ENCODE peak calls at places on chromosomes 12 and 14, in ten cellular contexts. One of them, this sample, is unnamed.

GRCh38 chr12:92488735-92489134 is 214.1 kb upstream of the PLEKHG7 start:
- DNase-seq in sigmoid colon: no peak
- DNase-seq in endothelial cell of umbilical vein: no peak
- DNase-seq in suprapubic skin: no peak
- DNase-seq in stomach: no peak
- DNase-seq in transverse colon: no peak
- DNase-seq in prostate gland: no peak
- DNase-seq in HCT116: no peak
- DNase-seq in H1: no peak
- DNase-seq in K562: no peak
- DNase-seq in this sample: no peak

GRCh38 chr14:91354979-91355685 is 62.5 kb downstream of the CCDC88C start:
- DNase-seq in prostate gland: no peak
- DNase-seq in stomach: no peak
- DNase-seq in H1: peak; percentile 95
- DNase-seq in HCT116: no peak
- DNase-seq in endothelial cell of umbilical vein: no peak
- DNase-seq in suprapubic skin: no peak
- DNase-seq in transverse colon: peak; percentile 53
- DNase-seq in K562: peak; percentile 31
- DNase-seq in sigmoid colon: no peak
- DNase-seq in this sample: peak; percentile 79

GRCh38 chr14:35921745-35922144 is 95.6 kb downstream of the BRMS1L start:
- DNase-seq in prostate gland: no peak
- DNase-seq in H1: no peak
- DNase-seq in HCT116: no peak
- DNase-seq in endothelial cell of umbilical vein: no peak
- DNase-seq in sigmoid colon: no peak
- DNase-seq in K562: no peak
- DNase-seq in suprapubic skin: no peak
- DNase-seq in transverse colon: no peak
- DNase-seq in stomach: no peak
- DNase-seq in this sample: no peak

GRCh38 chr14:74572829-74573360 is 39.1 kb downstream of the LTBP2 start:
- DNase-seq in prostate gland: peak; percentile 41
- DNase-seq in K562: no peak
- DNase-seq in endothelial cell of umbilical vein: peak; percentile 43
- DNase-seq in stomach: no peak
- DNase-seq in transverse colon: no peak
- DNase-seq in H1: no peak
- DNase-seq in sigmoid colon: no peak
- DNase-seq in suprapubic skin: no peak
- DNase-seq in HCT116: no peak
- DNase-seq in this sample: no peak

GRCh38 chr12:116319851-116320621 is 42.5 kb upstream of the MED13L start:
- DNase-seq in H1: no peak
- DNase-seq in transverse colon: peak; percentile 53
- DNase-seq in HCT116: no peak
- DNase-seq in suprapubic skin: peak; percentile 83
- DNase-seq in sigmoid colon: peak; percentile 96
- DNase-seq in stomach: no peak
- DNase-seq in endothelial cell of umbilical vein: peak; percentile 72
- DNase-seq in K562: no peak
- DNase-seq in prostate gland: peak; percentile 70
- DNase-seq in this sample: no peak

GRCh38 chr14:91202234-91202974 is 42.1 kb downstream of the GPR68 start:
- DNase-seq in H1: no peak
- DNase-seq in prostate gland: peak; percentile 35
- DNase-seq in HCT116: no peak
- DNase-seq in stomach: peak; percentile 34
- DNase-seq in suprapubic skin: peak; percentile 73
- DNase-seq in K562: peak; percentile 70
- DNase-seq in sigmoid colon: peak; percentile 68
- DNase-seq in endothelial cell of umbilical vein: peak; percentile 47
- DNase-seq in transverse colon: no peak
- DNase-seq in this sample: peak; percentile 76

GRCh38 chr14:101113108-101113612 is 209.6 kb upstream of the RTL1 start:
- DNase-seq in transverse colon: no peak
- DNase-seq in H1: peak; percentile 27
- DNase-seq in stomach: peak; percentile 22
- DNase-seq in K562: no peak
- DNase-seq in endothelial cell of umbilical vein: no peak
- DNase-seq in prostate gland: no peak
- DNase-seq in suprapubic skin: peak; percentile 37
- DNase-seq in sigmoid colon: no peak
- DNase-seq in HCT116: no peak
- DNase-seq in this sample: no peak

GRCh38 chr12:41122894-41123293 is 65.2 kb upstream of the PDZRN4 start:
- DNase-seq in H1: no peak
- DNase-seq in endothelial cell of umbilical vein: no peak
- DNase-seq in prostate gland: no peak
- DNase-seq in stomach: no peak
- DNase-seq in suprapubic skin: no peak
- DNase-seq in K562: no peak
- DNase-seq in sigmoid colon: peak; percentile 83
- DNase-seq in HCT116: no peak
- DNase-seq in transverse colon: no peak
- DNase-seq in this sample: no peak

GRCh38 chr12:133037207-133038005 is at the start of gene ZNF84:
- DNase-seq in prostate gland: peak; percentile 96
- DNase-seq in endothelial cell of umbilical vein: peak; percentile 99
- DNase-seq in HCT116: peak; percentile 86
- DNase-seq in H1: peak; percentile 94
- DNase-seq in sigmoid colon: peak; percentile 98
- DNase-seq in K562: peak; percentile 91
- DNase-seq in transverse colon: peak; percentile 96
- DNase-seq in stomach: peak; percentile 96
- DNase-seq in suprapubic skin: peak; percentile 99
- DNase-seq in this sample: peak; percentile 98
- TF ChIP-seq POLR2A in prostate gland: peak; percentile 71
- TF ChIP-seq POLR2A in endothelial cell of umbilical vein: peak; percentile 83
- TF ChIP-seq POLR2A in HCT116: no peak
- TF ChIP-seq POLR2A in H1: peak; percentile 66
- TF ChIP-seq POLR2A in sigmoid colon: peak; percentile 18
- TF ChIP-seq POLR2A in K562: peak; percentile 75
- TF ChIP-seq POLR2A in transverse colon: peak; percentile 74
- TF ChIP-seq POLR2A in stomach: no peak
- TF ChIP-seq POLR2A in suprapubic skin: no peak
- TF ChIP-seq POLR2A in this sample: no peak

GRCh38 chr12:132166093-132166492 is 21.8 kb downstream of the NOC4L start:
- DNase-seq in endothelial cell of umbilical vein: no peak
- DNase-seq in transverse colon: no peak
- DNase-seq in stomach: no peak
- DNase-seq in K562: no peak
- DNase-seq in H1: no peak
- DNase-seq in sigmoid colon: no peak
- DNase-seq in HCT116: no peak
- DNase-seq in prostate gland: no peak
- DNase-seq in suprapubic skin: no peak
- DNase-seq in this sample: no peak

GRCh38 chr12:132169376-132169775 is 25.1 kb downstream of the NOC4L start:
- DNase-seq in HCT116: no peak
- DNase-seq in endothelial cell of umbilical vein: no peak
- DNase-seq in K562: no peak
- DNase-seq in transverse colon: no peak
- DNase-seq in stomach: no peak
- DNase-seq in H1: no peak
- DNase-seq in prostate gland: no peak
- DNase-seq in sigmoid colon: no peak
- DNase-seq in suprapubic skin: no peak
- DNase-seq in this sample: peak; percentile 51

GRCh38 chr12:132168311-132169031 is 24.2 kb downstream of the NOC4L start:
- DNase-seq in transverse colon: no peak
- DNase-seq in stomach: no peak
- DNase-seq in suprapubic skin: no peak
- DNase-seq in prostate gland: no peak
- DNase-seq in HCT116: no peak
- DNase-seq in H1: no peak
- DNase-seq in K562: no peak
- DNase-seq in endothelial cell of umbilical vein: no peak
- DNase-seq in sigmoid colon: no peak
- DNase-seq in this sample: peak; percentile 59

GRCh38 chr12:132166801-132167591 is 22.7 kb downstream of the NOC4L start:
- DNase-seq in H1: no peak
- DNase-seq in endothelial cell of umbilical vein: no peak
- DNase-seq in transverse colon: no peak
- DNase-seq in HCT116: no peak
- DNase-seq in sigmoid colon: no peak
- DNase-seq in suprapubic skin: no peak
- DNase-seq in stomach: no peak
- DNase-seq in prostate gland: no peak
- DNase-seq in K562: no peak
- DNase-seq in this sample: no peak

GRCh38 chr12:132167610-132168310 is 23.5 kb downstream of the NOC4L start:
- DNase-seq in H1: no peak
- DNase-seq in stomach: no peak
- DNase-seq in suprapubic skin: no peak
- DNase-seq in K562: no peak
- DNase-seq in sigmoid colon: no peak
- DNase-seq in endothelial cell of umbilical vein: no peak
- DNase-seq in HCT116: no peak
- DNase-seq in prostate gland: no peak
- DNase-seq in transverse colon: no peak
- DNase-seq in this sample: peak; percentile 63
- TF ChIP-seq CTCF in H1: no peak
- TF ChIP-seq CTCF in stomach: no peak
- TF ChIP-seq CTCF in suprapubic skin: no peak
- TF ChIP-seq CTCF in K562: no peak
- TF ChIP-seq CTCF in sigmoid colon: no peak
- TF ChIP-seq CTCF in endothelial cell of umbilical vein: no peak
- TF ChIP-seq CTCF in HCT116: no peak
- TF ChIP-seq CTCF in prostate gland: no peak
- TF ChIP-seq CTCF in transverse colon: no peak
- TF ChIP-seq CTCF in this sample: no peak

GRCh38 chr14:97380539-97380941 is 583.4 kb downstream of the VRK1 start:
- DNase-seq in suprapubic skin: no peak
- DNase-seq in sigmoid colon: no peak
- DNase-seq in transverse colon: no peak
- DNase-seq in stomach: no peak
- DNase-seq in HCT116: peak; percentile 43
- DNase-seq in endothelial cell of umbilical vein: no peak
- DNase-seq in H1: no peak
- DNase-seq in K562: no peak
- DNase-seq in prostate gland: no peak
- DNase-seq in this sample: no peak

GRCh38 chr14:97385727-97386126 is 588.5 kb downstream of the VRK1 start:
- DNase-seq in K562: no peak
- DNase-seq in transverse colon: no peak
- DNase-seq in prostate gland: no peak
- DNase-seq in HCT116: no peak
- DNase-seq in stomach: no peak
- DNase-seq in endothelial cell of umbilical vein: no peak
- DNase-seq in sigmoid colon: no peak
- DNase-seq in suprapubic skin: no peak
- DNase-seq in H1: no peak
- DNase-seq in this sample: no peak

GRCh38 chr14:97379091-97379531 is 581.9 kb downstream of the VRK1 start:
- DNase-seq in sigmoid colon: no peak
- DNase-seq in transverse colon: peak; percentile 9
- DNase-seq in stomach: no peak
- DNase-seq in K562: no peak
- DNase-seq in endothelial cell of umbilical vein: no peak
- DNase-seq in HCT116: no peak
- DNase-seq in suprapubic skin: no peak
- DNase-seq in H1: no peak
- DNase-seq in prostate gland: no peak
- DNase-seq in this sample: no peak

GRCh38 chr14:97381309-97381708 is 584.1 kb downstream of the VRK1 start:
- DNase-seq in sigmoid colon: no peak
- DNase-seq in K562: no peak
- DNase-seq in HCT116: no peak
- DNase-seq in stomach: no peak
- DNase-seq in suprapubic skin: no peak
- DNase-seq in endothelial cell of umbilical vein: no peak
- DNase-seq in prostate gland: no peak
- DNase-seq in H1: no peak
- DNase-seq in transverse colon: no peak
- DNase-seq in this sample: no peak

GRCh38 chr14:97382616-97383226 is 585.5 kb downstream of the VRK1 start:
- DNase-seq in prostate gland: no peak
- DNase-seq in HCT116: no peak
- DNase-seq in sigmoid colon: no peak
- DNase-seq in K562: no peak
- DNase-seq in H1: no peak
- DNase-seq in transverse colon: no peak
- DNase-seq in stomach: no peak
- DNase-seq in suprapubic skin: no peak
- DNase-seq in endothelial cell of umbilical vein: no peak
- DNase-seq in this sample: no peak
- TF ChIP-seq POLR2AphosphoS5 in prostate gland: no peak
- TF ChIP-seq POLR2AphosphoS5 in HCT116: no peak
- TF ChIP-seq POLR2AphosphoS5 in sigmoid colon: no peak
- TF ChIP-seq POLR2AphosphoS5 in K562: no peak
- TF ChIP-seq POLR2AphosphoS5 in H1: no peak
- TF ChIP-seq POLR2AphosphoS5 in transverse colon: no peak
- TF ChIP-seq POLR2AphosphoS5 in stomach: no peak
- TF ChIP-seq POLR2AphosphoS5 in suprapubic skin: no peak
- TF ChIP-seq POLR2AphosphoS5 in endothelial cell of umbilical vein: no peak
- TF ChIP-seq POLR2AphosphoS5 in this sample: no peak

GRCh38 chr12:54321363-54321762 is 3.6 kb upstream of the COPZ1 start:
- DNase-seq in suprapubic skin: no peak
- DNase-seq in stomach: no peak
- DNase-seq in H1: no peak
- DNase-seq in endothelial cell of umbilical vein: no peak
- DNase-seq in prostate gland: no peak
- DNase-seq in K562: no peak
- DNase-seq in HCT116: no peak
- DNase-seq in transverse colon: no peak
- DNase-seq in sigmoid colon: no peak
- DNase-seq in this sample: no peak

GRCh38 chr12:54329756-54330155 is 4.8 kb downstream of the COPZ1 start:
- DNase-seq in HCT116: no peak
- DNase-seq in prostate gland: no peak
- DNase-seq in endothelial cell of umbilical vein: no peak
- DNase-seq in suprapubic skin: no peak
- DNase-seq in H1: no peak
- DNase-seq in K562: no peak
- DNase-seq in stomach: no peak
- DNase-seq in sigmoid colon: no peak
- DNase-seq in transverse colon: no peak
- DNase-seq in this sample: no peak

GRCh38 chr12:54330442-54330841 is 5.5 kb downstream of the COPZ1 start:
- DNase-seq in suprapubic skin: no peak
- DNase-seq in stomach: no peak
- DNase-seq in K562: no peak
- DNase-seq in H1: no peak
- DNase-seq in endothelial cell of umbilical vein: no peak
- DNase-seq in sigmoid colon: no peak
- DNase-seq in prostate gland: no peak
- DNase-seq in transverse colon: no peak
- DNase-seq in HCT116: no peak
- DNase-seq in this sample: no peak

GRCh38 chr12:54328595-54329337 is 3.8 kb downstream of the COPZ1 start:
- DNase-seq in sigmoid colon: no peak
- DNase-seq in prostate gland: no peak
- DNase-seq in K562: no peak
- DNase-seq in stomach: no peak
- DNase-seq in transverse colon: no peak
- DNase-seq in HCT116: no peak
- DNase-seq in endothelial cell of umbilical vein: no peak
- DNase-seq in suprapubic skin: no peak
- DNase-seq in H1: no peak
- DNase-seq in this sample: no peak

DNA sequence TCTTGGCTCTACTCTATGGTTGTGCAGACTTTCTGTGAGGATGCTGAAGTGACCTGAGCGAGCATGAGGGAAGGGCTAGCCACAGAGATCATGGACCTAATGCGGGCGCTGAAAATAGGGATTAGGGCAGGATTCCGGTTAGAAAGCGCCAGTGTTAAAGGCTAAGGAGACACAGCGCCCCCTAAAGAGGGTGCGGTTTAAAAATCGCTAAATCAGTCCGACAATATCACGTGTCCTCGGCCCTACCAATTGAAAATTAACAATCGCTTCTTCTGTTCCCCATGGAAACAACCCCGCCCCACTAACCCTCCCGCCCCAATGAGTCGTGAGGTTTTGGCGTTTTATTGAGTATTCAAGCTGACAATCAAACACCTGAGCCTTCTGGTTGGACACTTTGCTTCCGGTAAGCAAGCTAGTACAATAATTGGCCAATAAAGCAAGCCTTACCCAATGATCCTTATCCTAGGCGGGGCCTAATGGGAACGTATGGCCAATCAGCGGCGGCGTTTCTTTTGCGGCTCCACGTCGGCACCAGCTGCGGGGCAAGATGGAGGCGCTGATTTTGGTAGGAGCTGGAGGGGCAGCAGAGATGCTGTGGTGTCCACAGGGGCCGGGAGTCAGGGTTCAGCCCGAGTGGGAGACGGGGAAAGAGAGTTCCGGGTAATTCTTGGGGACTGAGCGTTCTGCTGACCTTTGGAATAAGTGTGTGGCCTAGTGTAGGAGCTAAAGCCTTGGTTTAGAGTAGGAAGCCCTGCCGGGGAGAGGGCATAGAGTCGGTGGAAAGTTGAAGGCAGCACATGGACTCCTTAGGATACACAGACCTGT is at the start of gene COPZ1:
- DNase-seq in sigmoid colon: peak; percentile 98
- DNase-seq in stomach: peak; percentile 95
- DNase-seq in endothelial cell of umbilical vein: peak; percentile 100
- DNase-seq in K562: peak; percentile 89
- DNase-seq in suprapubic skin: peak; percentile 98
- DNase-seq in prostate gland: peak; percentile 97
- DNase-seq in HCT116: peak; percentile 99
- DNase-seq in transverse colon: peak; percentile 96
- DNase-seq in H1: peak; percentile 87
- DNase-seq in this sample: peak; percentile 96
- TF ChIP-seq POLR2A in sigmoid colon: peak; percentile 60
- TF ChIP-seq POLR2A in stomach: peak; percentile 50
- TF ChIP-seq POLR2A in endothelial cell of umbilical vein: peak; percentile 91
- TF ChIP-seq POLR2A in K562: peak; percentile 97
- TF ChIP-seq POLR2A in suprapubic skin: peak; percentile 74
- TF ChIP-seq POLR2A in prostate gland: peak; percentile 80
- TF ChIP-seq POLR2A in HCT116: peak; percentile 63
- TF ChIP-seq POLR2A in transverse colon: peak; percentile 82
- TF ChIP-seq POLR2A in H1: peak; percentile 54
- TF ChIP-seq POLR2A in this sample: peak; percentile 16